ENCODE peak calls at places on chromosome 13, in four cellular contexts. O is cardiac muscle cell; K is CD4-positive, CD25-positive, alpha-beta regulatory T cell; J is bronchial epithelial cell. X is an unnamed sample. For H3K36me3, the result is how much of the 10 kb centered on the place peaks cover.

GRCh38 chr13:31124225-31124624 is 37.5 kb downstream of the HSPH1 start:
- DNase-seq in J (no peak), O (no peak), K (no peak), X (no peak)

GRCh38 chr13:98785968-98786367 is 33.5 kb upstream of the SLC15A1 start:
- DNase-seq in O (no peak), K (no peak), J (no peak), X (no peak)

GRCh38 chr13:43915451-43915850 is 35.7 kb downstream of the LACC1 start:
- DNase-seq in K (no peak), J (no peak), O (peak), X (no peak)

GRCh38 chr13:35917252-35917941 is 213.8 kb downstream of the DCLK1 start:
- DNase-seq in J (no peak), K (no peak), O (peak), X (no peak)

GRCh38 chr13:51638497-51638871 is 54.2 kb downstream of the WDFY2 start:
- DNase-seq in O (peak), J (no peak), K (no peak), X (no peak)

GRCh38 chr13:100399455-100399854 is 189.1 kb downstream of the GGACT start:
- DNase-seq in O (no peak), J (no peak), K (no peak), X (no peak)

GRCh38 chr13:79448413-79448812 is 32.5 kb upstream of the NDFIP2 start:
- DNase-seq in O (peak), K (no peak), J (peak), X (peak)

GRCh38 chr13:40536443-40537113 is 129.9 kb downstream of the FOXO1 start:
- DNase-seq in O (no peak), K (no peak), J (peak), X (peak)

GRCh38 chr13:20121154-20121515 is 39.7 kb downstream of the GJA3 start:
- DNase-seq in J (no peak), O (peak), K (no peak), X (no peak)

GRCh38 chr13:40993119-40993518 is 26.0 kb downstream of the ELF1 start:
- DNase-seq in O (peak), K (no peak), J (no peak), X (no peak)

GRCh38 chr13:99042851-99043250 is 65.0 kb upstream of the DOCK9 start:
- DNase-seq in K (no peak), O (no peak), J (no peak), X (no peak)

GRCh38 chr13:33509642-33510229 is 224.2 kb upstream of the STARD13 start:
- DNase-seq in J (no peak), K (no peak), O (peak), X (peak)

DNA sequence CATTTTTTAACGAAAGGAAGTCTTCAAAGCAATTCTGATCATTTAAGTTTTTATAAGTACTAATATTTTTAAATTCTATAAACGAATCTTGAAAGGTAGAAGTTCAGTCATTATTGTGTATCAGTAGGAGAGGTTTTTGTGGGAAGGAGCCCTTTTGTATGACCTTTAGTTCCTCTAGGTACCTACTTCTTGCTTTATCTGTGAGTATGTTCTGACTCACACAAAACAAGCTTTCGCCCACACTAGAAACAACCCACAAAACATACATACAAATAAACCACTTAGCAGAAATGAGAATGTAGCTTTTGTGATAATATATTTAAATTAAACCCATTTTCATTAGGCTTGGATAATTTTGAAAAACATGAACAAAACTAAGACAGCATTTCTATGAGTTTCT is 27.8 kb downstream of the ERCC5 start:
- DNase-seq in K (no peak), J (peak), O (peak), X (peak)
- H3K36me3 ChIP-seq in K (half or more), J (under half), O (under half), X (under half)

GRCh38 chr13:110634558-110634957 is 19.2 kb downstream of the NAXD start:
- DNase-seq in O (peak), J (no peak), K (no peak), X (no peak)
- H3K36me3 ChIP-seq in O (under half), J (under half), K (half or more), X (under half)

DNA sequence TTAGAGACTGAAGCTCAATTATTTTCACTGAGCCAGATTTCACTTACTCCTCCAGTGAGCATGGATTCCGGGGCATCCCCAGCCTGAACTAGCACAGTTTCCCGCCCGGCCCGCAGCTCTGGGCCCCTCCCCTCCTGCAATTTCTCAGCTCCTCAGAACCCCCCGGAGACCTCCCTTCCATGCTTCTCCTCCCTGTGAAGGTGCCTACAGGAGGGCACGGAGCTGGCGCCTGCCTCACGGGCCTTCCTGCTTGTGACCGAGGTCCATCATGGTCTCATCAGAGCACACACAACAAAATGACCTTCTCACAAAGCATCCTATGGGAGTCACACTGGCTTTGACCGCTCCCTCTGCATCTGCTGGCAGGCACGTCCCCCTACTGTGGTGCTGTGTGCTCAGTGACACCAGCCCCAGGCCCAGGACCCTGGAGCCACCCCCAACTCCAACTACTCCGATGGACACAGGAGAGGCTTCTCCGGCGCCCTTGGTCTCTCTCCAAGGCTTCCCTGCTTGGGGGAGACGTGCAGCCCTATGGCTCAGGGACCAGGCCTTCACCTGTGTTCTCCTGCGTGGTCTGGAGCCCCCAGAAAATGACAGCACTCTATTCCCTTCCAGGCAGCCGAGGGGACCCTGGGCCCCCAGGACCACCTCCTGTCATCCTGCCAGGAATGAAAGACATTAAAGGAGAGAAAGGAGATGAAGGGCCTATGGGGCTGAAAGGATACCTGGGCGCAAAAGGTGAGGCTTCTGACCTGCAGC is 77.1 kb downstream of the RAB20 start:
- DNase-seq in O (no peak), J (no peak), K (no peak), X (no peak)
- H3K36me3 ChIP-seq in O (under half), J (under half), K (under half), X (under half)

GRCh38 chr13:113592571-113592970 is 8.0 kb downstream of the TFDP1 start:
- DNase-seq in K (no peak), O (no peak), J (no peak), X (no peak)
- H3K36me3 ChIP-seq in K (under half), O (under half), J (under half), X (under half)